ENCODE peak calls at places on chromosomes 1 and 21, in five cellular contexts. H is HTR-8/SVneo, A is GM13976, C is NCI-H146, S is T-cell. Q is an unnamed sample.

GRCh38 chr21:33861125-33861524 is 54.5 kb downstream of the ATP5PO start:
- DNase-seq in H (no peak), C (no peak), A (no peak), S (no peak), Q (no peak)

GRCh38 chr1:152086785-152087184 is 2.1 kb downstream of the TCHHL1 start:
- DNase-seq in A (no peak), H (no peak), C (no peak), S (no peak), Q (no peak)

GRCh38 chr21:15669247-15669646 is 60.5 kb upstream of the USP25 start:
- DNase-seq in H (no peak), A (no peak), C (no peak), S (no peak), Q (no peak)

GRCh38 chr1:115317101-115318012 is 20.7 kb downstream of the NGF start:
- DNase-seq in A (no peak), C (peak; percentile 48), H (no peak), S (no peak), Q (no peak)

GRCh38 chr1:163036661-163037060 is 32.5 kb upstream of the RGS4 start:
- DNase-seq in C (no peak), A (no peak), H (no peak), S (no peak), Q (no peak)

GRCh38 chr1:101587749-101588148 is 350.9 kb downstream of the S1PR1 start:
- DNase-seq in S (no peak), A (no peak), C (no peak), H (no peak), Q (no peak)

GRCh38 chr1:187928288-187928687 is 1099.5 kb downstream of the PLA2G4A start:
- DNase-seq in H (peak; percentile 6), A (peak; percentile 36), S (no peak), C (no peak), Q (no peak)

GRCh38 chr1:115593365-115594259 is 48.2 kb upstream of the VANGL1 start:
- DNase-seq in S (no peak), C (no peak), H (no peak), A (no peak), Q (no peak)

GRCh38 chr1:67171978-67172377 is 5.7 kb downstream of the IL23R start:
- DNase-seq in C (no peak), H (no peak), S (no peak), A (no peak), Q (no peak)

GRCh38 chr1:176567190-176567794 is 104.3 kb downstream of the PAPPA2 start:
- DNase-seq in C (no peak), A (no peak), S (no peak), H (no peak), Q (peak; percentile 5)

GRCh38 chr1:229217716-229218115 is 53.2 kb upstream of the RAB4A start:
- DNase-seq in A (no peak), H (no peak), S (no peak), C (no peak), Q (no peak)